ENCODE peak calls at places on chromosomes 4 and X, in four cellular contexts. N is H9, V is H1, H is IMR-90. U is an unnamed sample.

GRCh38 chr4:11801466-11802446 is 373.1 kb upstream of the HS3ST1 start:
- DNase-seq in H (no peak), N (no peak), V (no peak), U (no peak)

GRCh38 chr4:20356565-20356964 is 104.9 kb downstream of the SLIT2 start:
- DNase-seq in H (no peak), N (no peak), V (no peak), U (no peak)

GRCh38 chrX:107117993-107118321 is 665 bp downstream of the RBM41 start:
- DNase-seq in N (no peak), V (no peak), H (no peak), U (peak; percentile 16)

GRCh38 chr4:122672091-122672490 is 51.2 kb upstream of the IL21 start:
- DNase-seq in N (no peak), H (no peak), V (no peak), U (no peak)

GRCh38 chr4:115361781-115362180 is 248.4 kb upstream of the NDST4 start:
- DNase-seq in H (no peak), V (no peak), N (no peak), U (no peak)

GRCh38 chrX:113512700-113513395 is 672.2 kb upstream of the AMOT start:
- DNase-seq in V (no peak), N (no peak), H (peak; percentile 37), U (no peak)

GRCh38 chr4:73019462-73020047 is 50.0 kb downstream of the COX18 start:
- DNase-seq in H (peak; percentile 47), N (no peak), V (no peak), U (peak; percentile 36)

GRCh38 chr4:8538703-8539567 is 41.3 kb upstream of the GPR78 start:
- DNase-seq in N (no peak), H (peak; percentile 75), V (no peak), U (no peak)

GRCh38 chr4:138390286-138390685 is 148.1 kb upstream of the SLC7A11 start:
- DNase-seq in V (no peak), H (peak; percentile 41), N (no peak), U (no peak)

GRCh38 chr4:66647915-66648314 is 897.4 kb downstream of the CENPC start:
- DNase-seq in H (no peak), V (no peak), N (no peak), U (no peak)

GRCh38 chr4:89939994-89940393 is 45.3 kb downstream of the MMRN1 start:
- DNase-seq in H (no peak), V (no peak), N (no peak), U (no peak)

GRCh38 chrX:42378857-42379256 is 399.1 kb downstream of the PPP1R2C start:
- DNase-seq in H (no peak), N (no peak), V (no peak), U (no peak)

GRCh38 chr4:159018062-159018629 is 84.7 kb upstream of the RAPGEF2 start:
- DNase-seq in H (no peak), N (no peak), V (no peak), U (no peak)

GRCh38 chrX:150871341-150871811 is 27.1 kb downstream of the CD99L2 start:
- DNase-seq in N (no peak), H (no peak), V (no peak), U (no peak)

GRCh38 chr4:169270810-169271691 is at the start of gene SH3RF1:
- DNase-seq in V (peak; percentile 83), N (peak; percentile 69), H (peak; percentile 82), U (peak; percentile 84)

GRCh38 chrX:291411-291901 is 10.3 kb downstream of the PLCXD1 start:
- DNase-seq in V (no peak), H (no peak), N (no peak), U (no peak)

GRCh38 chr4:4884611-4885010 is 25.1 kb downstream of the MSX1 start:
- DNase-seq in V (no peak), N (peak; percentile 6), H (no peak), U (no peak)

GRCh38 chrX:49155243-49155899 is 7.2 kb upstream of the MAGIX start:
- DNase-seq in N (peak; percentile 78), V (peak; percentile 51), H (peak; percentile 58), U (peak; percentile 87)

GRCh38 chr4:77040265-77040664 is 35.5 kb downstream of the CCNI start:
- DNase-seq in N (no peak), V (no peak), H (peak; percentile 85), U (no peak)

GRCh38 chr4:168605411-168605810 is 108.6 kb downstream of the PALLD start:
- DNase-seq in N (no peak), H (peak; percentile 83), V (no peak), U (peak; percentile 37)

GRCh38 chr4:124262211-124263179 is 450.0 kb downstream of the ANKRD50 start:
- DNase-seq in N (peak; percentile 47), H (peak; percentile 88), V (peak; percentile 52), U (peak; percentile 80)

GRCh38 chrX:116009871-116010710 is 160.5 kb upstream of the AGTR2 start:
- DNase-seq in N (peak; percentile 56), V (no peak), H (no peak), U (peak; percentile 11)

GRCh38 chr4:98577956-98578355 is 80.5 kb downstream of the TSPAN5 start:
- DNase-seq in H (no peak), V (no peak), N (no peak), U (no peak)

GRCh38 chr4:168634276-168634802 is 137.5 kb downstream of the PALLD start:
- DNase-seq in V (no peak), N (no peak), H (peak; percentile 92), U (peak; percentile 85)

GRCh38 chr4:81600511-81601269 is 129.0 kb upstream of the RASGEF1B start:
- DNase-seq in V (no peak), N (no peak), H (no peak), U (peak; percentile 25)

GRCh38 chr4:147596976-147597375 is 20.2 kb upstream of the TMEM184C start:
- DNase-seq in V (no peak), N (no peak), H (peak; percentile 93), U (no peak)

GRCh38 chr4:8274772-8275241 is 5.3 kb downstream of the HTRA3 start:
- DNase-seq in N (no peak), H (peak; percentile 93), V (no peak), U (no peak)

GRCh38 chr4:159158083-159158617 is 55.3 kb downstream of the RAPGEF2 start:
- DNase-seq in H (no peak), N (no peak), V (no peak), U (no peak)

GRCh38 chr4:37977471-37978452 is 17.6 kb downstream of the PTTG2 start:
- DNase-seq in H (peak; percentile 55), N (no peak), V (peak; percentile 72), U (peak; percentile 61)

GRCh38 chrX:20740443-20740842 is 473.7 kb upstream of the RPS6KA3 start:
- DNase-seq in V (no peak), N (no peak), H (no peak), U (peak; percentile 22)

GRCh38 chrX:20739038-20739745 is 472.5 kb upstream of the RPS6KA3 start:
- DNase-seq in N (no peak), V (no peak), H (no peak), U (no peak)

GRCh38 chrX:20746690-20747089 is 480.0 kb upstream of the RPS6KA3 start:
- DNase-seq in N (no peak), H (no peak), V (no peak), U (no peak)

GRCh38 chrX:20742106-20742505 is 475.4 kb upstream of the RPS6KA3 start:
- DNase-seq in H (no peak), V (no peak), N (no peak), U (no peak)

DNA sequence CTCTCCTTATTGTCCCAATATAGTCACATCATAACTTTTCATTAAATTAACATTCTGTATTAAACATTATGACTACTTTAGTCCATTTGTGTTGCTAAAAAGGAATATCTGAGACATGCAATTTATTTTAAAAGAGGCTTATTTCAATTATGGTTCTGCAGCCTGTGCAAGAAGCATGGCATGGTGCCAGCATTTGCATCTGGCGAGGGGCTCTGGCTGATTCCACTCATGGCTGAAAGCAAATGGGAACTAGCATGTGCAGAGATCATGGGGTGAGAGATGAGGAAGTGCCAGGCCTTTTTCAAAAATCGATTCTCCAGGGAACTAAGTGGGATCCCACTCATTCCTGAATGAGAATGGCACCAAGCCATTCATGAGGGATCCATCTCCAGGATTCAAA is 476.3 kb upstream of the RPS6KA3 start:
- DNase-seq in H (no peak), V (no peak), N (no peak), U (no peak)
- H3K56ac ChIP-seq in H (no peak overlapping the region), V (no peak overlapping the region), N (no peak overlapping the region), U (no peak overlapping the region)

DNA sequence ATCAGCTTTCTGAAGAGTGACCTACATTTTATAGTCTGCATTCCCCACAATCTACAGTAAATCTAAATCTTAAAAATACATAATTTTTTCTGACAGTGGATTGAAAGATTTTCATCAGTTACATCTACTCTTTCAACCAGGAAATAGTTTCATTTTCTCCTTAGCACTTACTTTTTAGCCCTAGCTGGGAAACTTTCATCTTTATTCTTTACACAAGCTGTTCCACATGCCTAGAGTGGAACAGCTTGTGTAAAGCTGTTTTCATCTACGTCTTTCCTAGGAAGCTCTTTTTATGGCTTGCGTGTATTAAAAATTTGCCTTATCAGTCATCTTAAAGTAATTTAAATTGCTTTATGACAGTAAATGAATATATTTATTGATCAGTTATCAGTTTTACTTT is 40.5 kb downstream of the RBPJ start:
- DNase-seq in H (no peak), N (no peak), V (no peak), U (no peak)
- H2BK5ac ChIP-seq in H (peak overlapping the region; percentile 36), N (no peak overlapping the region), V (no peak overlapping the region), U (no peak overlapping the region)

DNA sequence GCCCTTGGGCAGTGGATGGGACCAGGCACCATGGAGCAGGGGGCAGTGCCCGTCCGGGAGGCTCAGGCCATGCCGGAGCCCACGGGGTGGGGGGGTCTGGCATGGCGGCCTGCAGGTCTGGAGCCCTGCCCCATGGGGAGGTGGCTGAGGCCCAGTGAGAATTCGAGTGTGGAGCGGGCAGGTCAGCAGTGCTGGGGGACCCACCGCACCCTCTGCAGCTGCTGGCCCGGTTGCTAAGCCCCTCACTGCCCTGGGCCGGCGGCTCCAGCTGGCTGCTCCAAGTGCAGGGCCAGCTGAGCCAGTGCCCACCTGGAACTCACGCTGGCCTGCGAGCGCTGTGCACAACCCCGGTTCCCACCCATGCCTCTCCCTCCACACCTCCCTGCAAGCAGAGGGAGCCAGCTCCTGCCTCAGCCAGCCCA is 1157.9 kb upstream of the ADGRL3 start:
- DNase-seq in N (no peak), V (no peak), H (no peak), U (no peak)
- H3K56ac ChIP-seq in N (no peak overlapping the region), V (no peak overlapping the region), H (no peak overlapping the region), U (no peak overlapping the region)

DNA sequence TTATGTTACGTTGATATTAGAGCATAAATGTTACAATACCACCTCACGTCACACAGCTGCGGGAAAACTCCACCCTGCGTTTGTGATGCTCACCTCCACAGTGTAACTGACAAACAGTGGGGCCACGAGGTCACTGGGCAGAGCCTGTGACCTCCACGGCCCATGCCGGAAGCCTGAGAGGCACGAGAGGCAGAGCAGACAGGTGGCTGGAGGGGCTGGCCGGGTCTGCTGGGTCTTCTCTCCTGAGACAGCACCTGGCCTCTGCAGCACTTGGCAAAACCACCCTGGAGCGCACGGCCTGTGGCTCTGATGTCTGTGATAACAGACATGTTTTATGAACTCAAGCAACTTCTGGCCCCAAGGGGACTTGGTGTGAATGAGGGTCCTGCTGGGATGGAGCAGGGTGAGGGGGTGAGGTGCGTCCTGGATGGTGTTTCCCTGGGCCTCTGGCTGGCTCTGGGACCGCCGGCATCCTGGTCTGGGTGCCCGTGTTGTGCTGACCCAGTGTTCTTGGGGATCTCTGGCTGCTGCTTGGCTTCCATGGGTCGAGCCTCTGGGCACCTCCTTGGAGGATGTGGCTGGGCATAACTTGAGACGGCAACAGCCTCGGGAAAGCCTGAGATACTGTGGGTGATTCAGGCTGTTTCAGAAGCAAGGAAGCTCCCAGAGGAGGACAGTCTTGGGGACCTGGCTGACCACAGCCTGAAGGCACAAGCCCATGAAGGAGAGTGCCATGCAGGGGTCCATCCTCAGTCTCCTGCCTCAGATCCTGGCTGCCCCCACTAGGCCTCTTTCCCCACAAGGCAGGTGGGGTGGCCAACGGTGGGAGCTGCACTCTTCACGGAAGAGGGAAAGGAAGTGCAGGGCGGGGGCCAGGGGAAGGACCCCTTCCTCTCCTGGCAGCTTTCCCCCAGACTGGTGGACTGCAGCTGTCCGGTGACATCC is 19.7 kb downstream of the RNF212 start:
- DNase-seq in V (no peak), N (peak; percentile 23), H (no peak), U (no peak)
- H2BK5ac ChIP-seq in V (no peak overlapping the region), N (no peak overlapping the region), H (no peak overlapping the region), U (no peak overlapping the region)

U was measured in mesendoderm.